ENCODE peak calls at places on chromosomes 7 and 10, in five cellular contexts. I, M, Z, W and X are unnamed samples.

GRCh38 chr7:76020031-76020714 is 25.8 kb upstream of the TMEM120A start:
- ATAC-seq in Z (peak), M (peak), W (peak), I (peak), X (peak)

GRCh38 chr10:23723796-23724195 is 284.9 kb downstream of the OTUD1 start:
- ATAC-seq in I (peak), Z (no peak), M (no peak), W (peak), X (peak)

GRCh38 chr10:26543567-26544306 is 105.6 kb downstream of the APBB1IP start:
- ATAC-seq in M (peak), Z (no peak), I (peak), W (peak), X (peak)

GRCh38 chr10:63611078-63611477 is 89.9 kb downstream of the REEP3 start:
- ATAC-seq in W (peak), M (peak), I (peak), Z (no peak), X (peak)

GRCh38 chr7:39709768-39710291 is 86.5 kb downstream of the RALA start:
- ATAC-seq in Z (peak), M (peak), I (no peak), W (no peak), X (no peak)

GRCh38 chr10:130018253-130018652 is 54.2 kb upstream of the EBF3 start:
- ATAC-seq in I (peak), M (no peak), Z (no peak), W (peak), X (peak)

GRCh38 chr7:20440472-20441105 is 109.9 kb downstream of the ITGB8 start:
- ATAC-seq in Z (peak), I (no peak), W (no peak), M (no peak), X (no peak)

GRCh38 chr7:155467846-155468821 is 10.2 kb downstream of the EN2 start:
- ATAC-seq in I (no peak), M (peak), Z (no peak), W (no peak), X (no peak)

GRCh38 chr7:2288503-2288902 is 25.7 kb downstream of the SNX8 start:
- ATAC-seq in M (no peak), Z (no peak), I (no peak), W (no peak), X (no peak)